ENCODE peak calls at places on chromosome 18, in six cellular contexts. H, G, S, B, Y and W are unnamed samples.

GRCh38 chr18:60044290-60045006 is 144.7 kb downstream of the PMAIP1 start:
- DNase-seq in S (no peak), G (no peak), Y (no peak), B (no peak), H (no peak), W (no peak)

GRCh38 chr18:13235981-13236380 is 17.4 kb downstream of the LDLRAD4 start:
- DNase-seq in H (no peak), S (no peak), B (no peak), Y (no peak), G (peak; percentile 24), W (no peak)

GRCh38 chr18:52700757-52701156 is 360.8 kb downstream of the DCC start:
- DNase-seq in B (peak; percentile 2), H (no peak), S (no peak), Y (no peak), G (no peak), W (no peak)

GRCh38 chr18:31992836-31993575 is 25.6 kb upstream of the RNF125 start:
- DNase-seq in H (peak; percentile 18), S (no peak), B (no peak), G (peak; percentile 51), Y (peak; percentile 15), W (no peak)

GRCh38 chr18:68679531-68679930 is 35.4 kb downstream of the TMX3 start:
- DNase-seq in G (no peak), H (no peak), B (no peak), Y (no peak), S (no peak), W (no peak)

GRCh38 chr18:33761363-33761762 is 183.3 kb downstream of the ASXL3 start:
- DNase-seq in B (no peak), H (peak; percentile 15), G (no peak), Y (no peak), S (no peak), W (no peak)

GRCh38 chr18:52341617-52342381 is 1.8 kb downstream of the DCC start:
- DNase-seq in Y (no peak), S (no peak), B (no peak), G (peak; percentile 80), H (peak; percentile 73), W (peak; percentile 49)

GRCh38 chr18:70781860-70782453 is 493.1 kb downstream of the SOCS6 start:
- DNase-seq in S (peak; percentile 21), H (peak; percentile 70), Y (peak; percentile 10), B (peak; percentile 27), G (peak; percentile 92), W (no peak)

GRCh38 chr18:30376515-30376914 is 666.0 kb downstream of the DSC3 start:
- DNase-seq in S (peak; percentile 53), Y (no peak), G (peak; percentile 78), B (peak; percentile 7), H (peak; percentile 43), W (no peak)

GRCh38 chr18:70337139-70337972 is 48.5 kb downstream of the SOCS6 start:
- DNase-seq in Y (peak; percentile 25), H (peak; percentile 31), B (peak; percentile 81), S (peak; percentile 71), G (peak; percentile 76), W (no peak)

GRCh38 chr18:48841381-48842258 is 109.1 kb downstream of the SMAD7 start:
- DNase-seq in G (no peak), Y (no peak), S (peak; percentile 46), H (no peak), B (peak; percentile 27), W (peak; percentile 94)

GRCh38 chr18:71020342-71021096 is 731.7 kb downstream of the SOCS6 start:
- DNase-seq in H (no peak), B (no peak), G (no peak), S (no peak), Y (no peak), W (no peak)

GRCh38 chr18:26655614-26656400 is 107.5 kb upstream of the KCTD1 start:
- DNase-seq in B (no peak), S (no peak), G (peak; percentile 89), Y (no peak), H (peak; percentile 76), W (peak; percentile 87)

GRCh38 chr18:58828399-58829121 is 36.1 kb upstream of the ZNF532 start:
- DNase-seq in H (no peak), G (no peak), B (no peak), Y (no peak), S (no peak), W (no peak)

GRCh38 chr18:21672868-21673267 is 31.7 kb downstream of the ABHD3 start:
- DNase-seq in S (no peak), B (peak; percentile 14), Y (no peak), H (no peak), G (no peak), W (no peak)

GRCh38 chr18:43129946-43130523 is 14.6 kb upstream of the RIT2 start:
- DNase-seq in Y (no peak), S (no peak), H (no peak), G (no peak), B (no peak), W (no peak)

GRCh38 chr18:39998332-39998731 is 1956.7 kb upstream of the PIK3C3 start:
- DNase-seq in B (no peak), S (no peak), Y (no peak), G (no peak), H (peak; percentile 73), W (no peak)

GRCh38 chr18:34880882-34881852 is 160.0 kb upstream of the MAPRE2 start:
- DNase-seq in S (no peak), Y (no peak), G (no peak), B (peak; percentile 53), H (no peak), W (no peak)

GRCh38 chr18:32439802-32440201 is 30.9 kb downstream of the GAREM1 start:
- DNase-seq in Y (no peak), G (peak; percentile 68), B (no peak), H (peak; percentile 61), S (no peak), W (no peak)

GRCh38 chr18:27763341-27763740 is 413.6 kb downstream of the CDH2 start:
- DNase-seq in Y (no peak), H (no peak), G (no peak), B (no peak), S (no peak), W (no peak)

GRCh38 chr18:67131498-67131897 is 385.0 kb downstream of the DSEL start:
- DNase-seq in H (no peak), Y (no peak), B (no peak), S (no peak), G (no peak), W (no peak)

GRCh38 chr18:3478262-3478978 is 28.4 kb downstream of the TGIF1 start:
- DNase-seq in G (no peak), S (no peak), Y (no peak), H (no peak), B (no peak), W (no peak)

GRCh38 chr18:22822024-22822423 is 111.1 kb upstream of the RBBP8 start:
- DNase-seq in B (no peak), H (peak; percentile 58), G (peak; percentile 85), S (no peak), Y (peak; percentile 79), W (no peak)

GRCh38 chr18:47387864-47388263 is 136.4 kb upstream of the SKOR2 start:
- DNase-seq in Y (no peak), H (no peak), G (no peak), B (no peak), S (no peak), W (no peak)

GRCh38 chr18:56716692-56717146 is 65.6 kb downstream of the WDR7 start:
- DNase-seq in B (no peak), Y (no peak), G (no peak), H (no peak), S (no peak), W (no peak)

GRCh38 chr18:1102848-1103247 is 198.2 kb downstream of the ADCYAP1 start:
- DNase-seq in H (no peak), Y (no peak), G (peak; percentile 42), B (no peak), S (no peak), W (no peak)

GRCh38 chr18:34048423-34048822 is 176.3 kb downstream of the NOL4 start:
- DNase-seq in Y (no peak), B (no peak), S (no peak), G (no peak), H (peak; percentile 72), W (no peak)

GRCh38 chr18:8800445-8800844 is 95.1 kb downstream of the MTCL1 start:
- DNase-seq in G (peak; percentile 88), S (no peak), H (peak; percentile 76), Y (peak; percentile 53), B (no peak), W (no peak)

GRCh38 chr18:8801263-8801901 is 96.0 kb downstream of the MTCL1 start:
- DNase-seq in Y (no peak), S (no peak), G (no peak), H (no peak), B (no peak), W (no peak)

GRCh38 chr18:8800041-8800441 is 94.7 kb downstream of the MTCL1 start:
- DNase-seq in Y (no peak), H (no peak), S (no peak), G (peak; percentile 81), B (no peak), W (peak; percentile 71)

GRCh38 chr18:8799593-8799992 is 94.2 kb downstream of the MTCL1 start:
- DNase-seq in Y (no peak), H (no peak), S (no peak), G (no peak), B (no peak), W (no peak)

DNA sequence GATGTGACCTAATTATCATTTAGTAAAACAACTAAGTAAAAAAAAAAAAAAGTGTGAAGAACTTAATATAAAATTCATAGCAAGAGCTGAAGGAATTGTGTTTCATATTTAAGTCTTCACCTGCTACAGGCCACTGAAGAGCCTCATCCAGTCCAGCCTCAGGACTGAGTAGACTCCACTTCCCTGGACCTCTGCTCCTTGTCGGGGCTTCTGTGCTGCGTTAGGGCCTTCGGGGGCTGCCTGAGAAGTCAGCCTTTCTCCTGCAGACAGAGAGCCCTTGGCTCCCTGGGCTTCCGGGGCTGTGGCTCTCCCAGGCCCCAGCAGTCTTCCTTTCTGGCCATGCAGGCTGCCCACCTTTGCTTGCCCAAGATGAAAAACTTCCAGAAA is 95.5 kb downstream of the MTCL1 start:
- DNase-seq in G (peak; percentile 79), H (peak; percentile 36), B (no peak), Y (no peak), S (no peak), W (no peak)
- H3K9ac ChIP-seq in G (no peak overlapping the region), H (no peak overlapping the region), B (no peak overlapping the region), Y (no peak overlapping the region), S (no peak overlapping the region), W (no peak overlapping the region)

GRCh38 chr18:55575066-55575465 is 12.9 kb downstream of the TCF4 start:
- DNase-seq in Y (no peak), S (no peak), H (no peak), G (no peak), B (no peak), W (no peak)
- H3K4me1 ChIP-seq in Y (peaks cover 4% of the 10 kb centered on the region), S (peaks cover 7% of the 10 kb centered on the region), H (peaks cover 33% of the 10 kb centered on the region), G (peaks cover 7% of the 10 kb centered on the region), B (no peaks in the 10 kb centered on the region), W (no peaks in the 10 kb centered on the region)

GRCh38 chr18:24797987-24798386 is 337.6 kb downstream of the HRH4 start:
- DNase-seq in Y (no peak), H (no peak), G (no peak), S (no peak), B (no peak), W (no peak)
- H3K4me3 ChIP-seq in Y (no peak overlapping the region), H (no peak overlapping the region), G (no peak overlapping the region), S (no peak overlapping the region), B (no peak overlapping the region), W (no peak overlapping the region)

DNA sequence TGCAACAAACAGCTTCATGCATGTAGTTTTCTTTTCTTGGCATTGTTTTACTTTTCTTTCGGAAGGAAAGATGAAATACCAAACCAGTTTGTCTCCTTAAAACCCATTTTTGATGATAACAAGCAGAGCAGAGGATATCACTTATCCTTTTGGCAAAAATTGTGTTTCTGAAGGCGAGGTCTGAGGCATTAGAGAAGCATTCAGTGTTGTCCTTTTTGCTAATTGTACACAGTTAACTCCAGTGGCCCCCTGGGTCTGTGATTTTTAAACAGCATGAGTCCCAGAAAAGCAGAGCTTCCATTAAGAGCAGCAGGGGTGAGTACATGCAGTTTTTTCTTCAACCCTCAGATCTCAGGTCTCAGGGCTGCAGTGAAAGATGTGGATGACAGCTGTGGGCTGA is 41.3 kb downstream of the TTC39C start:
- DNase-seq in G (no peak), H (peak; percentile 41), B (no peak), S (no peak), Y (no peak), W (no peak)
- H3K9ac ChIP-seq in G (no peak overlapping the region), H (no peak overlapping the region), B (no peak overlapping the region), S (no peak overlapping the region), Y (no peak overlapping the region), W (no peak overlapping the region)